ENCODE peak calls at places on chromosomes 6 and 20, in six cellular contexts. One of them, this sample, is unnamed. For H3K9me3, the result is how much of the 10 kb centered on the place peaks cover.

GRCh38 chr6:151349651-151350270 is 41.6 kb downstream of the ZBTB2 start:
- DNase-seq in HepG2: no peak
- DNase-seq in HCT116: no peak
- DNase-seq in H1: no peak
- DNase-seq in K562: no peak
- DNase-seq in GM12878: no peak
- DNase-seq in this sample: no peak

GRCh38 chr6:28648035-28648877 is 122.6 kb downstream of the GPX5 start:
- DNase-seq in HepG2: peak
- DNase-seq in HCT116: peak
- DNase-seq in H1: peak
- DNase-seq in K562: peak
- DNase-seq in GM12878: peak
- DNase-seq in this sample: peak

GRCh38 chr6:54493138-54493537 is 184.9 kb downstream of the TINAG start:
- DNase-seq in HepG2: no peak
- DNase-seq in HCT116: peak
- DNase-seq in H1: no peak
- DNase-seq in K562: no peak
- DNase-seq in GM12878: no peak
- DNase-seq in this sample: no peak

GRCh38 chr20:61630240-61630650 is 378.2 kb downstream of the CDH4 start:
- DNase-seq in HepG2: no peak
- DNase-seq in HCT116: no peak
- DNase-seq in H1: no peak
- DNase-seq in K562: no peak
- DNase-seq in GM12878: no peak
- DNase-seq in this sample: no peak

GRCh38 chr6:12150812-12151432 is 138.8 kb downstream of the HIVEP1 start:
- DNase-seq in HepG2: peak
- DNase-seq in HCT116: peak
- DNase-seq in H1: no peak
- DNase-seq in K562: peak
- DNase-seq in GM12878: no peak
- DNase-seq in this sample: peak

GRCh38 chr20:2873747-2874041 is 413 bp downstream of the PTPRA start:
- DNase-seq in HepG2: peak
- DNase-seq in HCT116: no peak
- DNase-seq in H1: no peak
- DNase-seq in K562: peak
- DNase-seq in GM12878: no peak
- DNase-seq in this sample: no peak

GRCh38 chr6:162442675-162443074 is 284.9 kb downstream of the PRKN start:
- DNase-seq in HepG2: peak
- DNase-seq in HCT116: no peak
- DNase-seq in H1: peak
- DNase-seq in K562: no peak
- DNase-seq in GM12878: no peak
- DNase-seq in this sample: no peak

GRCh38 chr20:44586289-44586911 is 4.0 kb downstream of the PKIG start:
- DNase-seq in HepG2: no peak
- DNase-seq in HCT116: no peak
- DNase-seq in H1: no peak
- DNase-seq in K562: no peak
- DNase-seq in GM12878: peak
- DNase-seq in this sample: no peak

GRCh38 chr6:146915671-146916127 is 288.5 kb upstream of the STXBP5 start:
- DNase-seq in HepG2: no peak
- DNase-seq in HCT116: no peak
- DNase-seq in H1: no peak
- DNase-seq in K562: no peak
- DNase-seq in GM12878: no peak
- DNase-seq in this sample: no peak

GRCh38 chr20:45036044-45036755 is 64.7 kb downstream of the KCNS1 start:
- DNase-seq in HepG2: peak
- DNase-seq in HCT116: peak
- DNase-seq in H1: no peak
- DNase-seq in K562: no peak
- DNase-seq in GM12878: no peak
- DNase-seq in this sample: no peak

GRCh38 chr6:149696904-149697303 is 21.0 kb downstream of the LATS1 start:
- DNase-seq in HepG2: no peak
- DNase-seq in HCT116: no peak
- DNase-seq in H1: no peak
- DNase-seq in K562: no peak
- DNase-seq in GM12878: no peak
- DNase-seq in this sample: no peak

GRCh38 chr6:77038801-77039200 is 424.5 kb downstream of the HTR1B start:
- DNase-seq in HepG2: no peak
- DNase-seq in HCT116: no peak
- DNase-seq in H1: no peak
- DNase-seq in K562: no peak
- DNase-seq in GM12878: no peak
- DNase-seq in this sample: no peak

GRCh38 chr20:23157741-23158140 is 71.6 kb upstream of the CD93 start:
- DNase-seq in HepG2: no peak
- DNase-seq in HCT116: no peak
- DNase-seq in H1: no peak
- DNase-seq in K562: no peak
- DNase-seq in GM12878: no peak
- DNase-seq in this sample: no peak

GRCh38 chr20:48818031-48818370 is 9.8 kb downstream of the PREX1 start:
- DNase-seq in HepG2: no peak
- DNase-seq in HCT116: no peak
- DNase-seq in H1: no peak
- DNase-seq in K562: no peak
- DNase-seq in GM12878: no peak
- DNase-seq in this sample: no peak

GRCh38 chr6:113697642-113698410 is 159.3 kb upstream of the MARCKS start:
- DNase-seq in HepG2: no peak
- DNase-seq in HCT116: no peak
- DNase-seq in H1: no peak
- DNase-seq in K562: no peak
- DNase-seq in GM12878: no peak
- DNase-seq in this sample: no peak

GRCh38 chr6:116011520-116011919 is 49.2 kb downstream of the FRK start:
- DNase-seq in HepG2: no peak
- DNase-seq in HCT116: peak
- DNase-seq in H1: no peak
- DNase-seq in K562: no peak
- DNase-seq in GM12878: peak
- DNase-seq in this sample: no peak

GRCh38 chr6:111238464-111239119 is 151.3 kb downstream of the SLC16A10 start:
- DNase-seq in HepG2: no peak
- DNase-seq in HCT116: no peak
- DNase-seq in H1: no peak
- DNase-seq in K562: no peak
- DNase-seq in GM12878: no peak
- DNase-seq in this sample: no peak

GRCh38 chr6:74863968-74864367 is 341.9 kb downstream of the COL12A1 start:
- DNase-seq in HepG2: no peak
- DNase-seq in HCT116: no peak
- DNase-seq in H1: no peak
- DNase-seq in K562: no peak
- DNase-seq in GM12878: no peak
- DNase-seq in this sample: no peak

GRCh38 chr6:155313602-155314091 is 637 bp downstream of the TFB1M start:
- DNase-seq in HepG2: peak
- DNase-seq in HCT116: no peak
- DNase-seq in H1: no peak
- DNase-seq in K562: no peak
- DNase-seq in GM12878: no peak
- DNase-seq in this sample: no peak

GRCh38 chr6:22236626-22237414 is 60.0 kb downstream of the PRL start:
- DNase-seq in HepG2: no peak
- DNase-seq in HCT116: no peak
- DNase-seq in H1: no peak
- DNase-seq in K562: no peak
- DNase-seq in GM12878: no peak
- DNase-seq in this sample: no peak

GRCh38 chr6:11043552-11043960 is 549 bp downstream of the ELOVL2 start:
- DNase-seq in HepG2: no peak
- DNase-seq in HCT116: no peak
- DNase-seq in H1: no peak
- DNase-seq in K562: no peak
- DNase-seq in GM12878: no peak
- DNase-seq in this sample: no peak

GRCh38 chr6:143940011-143940597 is 68.0 kb downstream of the PLAGL1 start:
- DNase-seq in HepG2: peak
- DNase-seq in HCT116: peak
- DNase-seq in H1: no peak
- DNase-seq in K562: peak
- DNase-seq in GM12878: peak
- DNase-seq in this sample: no peak

GRCh38 chr6:4426916-4427315 is 291.5 kb upstream of the ECI2 start:
- DNase-seq in HepG2: no peak
- DNase-seq in HCT116: no peak
- DNase-seq in H1: no peak
- DNase-seq in K562: no peak
- DNase-seq in GM12878: no peak
- DNase-seq in this sample: no peak

GRCh38 chr6:70673054-70673453 is 5.4 kb downstream of the SMAP1 start:
- DNase-seq in HepG2: peak
- DNase-seq in HCT116: no peak
- DNase-seq in H1: no peak
- DNase-seq in K562: no peak
- DNase-seq in GM12878: no peak
- DNase-seq in this sample: no peak

GRCh38 chr6:70672549-70672948 is 4.9 kb downstream of the SMAP1 start:
- DNase-seq in HepG2: no peak
- DNase-seq in HCT116: no peak
- DNase-seq in H1: no peak
- DNase-seq in K562: no peak
- DNase-seq in GM12878: no peak
- DNase-seq in this sample: no peak

GRCh38 chr6:70675822-70676221 is 8.1 kb downstream of the SMAP1 start:
- DNase-seq in HepG2: no peak
- DNase-seq in HCT116: no peak
- DNase-seq in H1: no peak
- DNase-seq in K562: no peak
- DNase-seq in GM12878: no peak
- DNase-seq in this sample: no peak

GRCh38 chr6:70676821-70677220 is 9.1 kb downstream of the SMAP1 start:
- DNase-seq in HepG2: no peak
- DNase-seq in HCT116: no peak
- DNase-seq in H1: no peak
- DNase-seq in K562: no peak
- DNase-seq in GM12878: no peak
- DNase-seq in this sample: no peak

GRCh38 chr6:70673601-70674000 is 5.9 kb downstream of the SMAP1 start:
- DNase-seq in HepG2: no peak
- DNase-seq in HCT116: no peak
- DNase-seq in H1: peak
- DNase-seq in K562: peak
- DNase-seq in GM12878: no peak
- DNase-seq in this sample: no peak
- TF ChIP-seq ZNF274 in HepG2: no peak
- TF ChIP-seq ZNF274 in HCT116: no peak
- TF ChIP-seq ZNF274 in H1: no peak
- TF ChIP-seq ZNF274 in K562: no peak
- TF ChIP-seq ZNF274 in GM12878: no peak
- TF ChIP-seq ZNF274 in this sample: no peak

DNA sequence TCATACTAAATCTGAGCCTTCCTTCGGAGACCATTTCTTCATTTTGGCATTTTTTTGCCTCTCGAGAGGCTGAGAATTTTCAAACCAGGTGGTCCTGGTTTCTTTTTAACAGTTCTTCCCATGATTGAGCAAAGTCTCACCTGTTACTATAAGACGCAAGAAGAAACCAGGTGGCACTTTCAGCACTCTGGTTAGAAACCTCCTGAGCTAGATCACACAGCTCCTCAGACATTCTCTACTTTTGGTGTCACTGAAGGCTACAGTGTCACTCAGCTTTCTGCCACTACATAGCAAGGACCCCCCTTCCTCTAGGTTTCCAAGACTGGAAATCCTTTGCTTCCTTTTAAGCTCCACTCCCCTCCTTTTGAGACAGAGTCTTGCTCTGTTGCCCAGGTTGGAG is 7.3 kb downstream of the IFNGR1 start:
- DNase-seq in HepG2: no peak
- DNase-seq in HCT116: no peak
- DNase-seq in H1: no peak
- DNase-seq in K562: no peak
- DNase-seq in GM12878: no peak
- DNase-seq in this sample: no peak
- H3K9me3 ChIP-seq in HepG2: under half
- H3K9me3 ChIP-seq in HCT116: under half
- H3K9me3 ChIP-seq in H1: under half
- H3K9me3 ChIP-seq in K562: under half
- H3K9me3 ChIP-seq in GM12878: under half
- H3K9me3 ChIP-seq in this sample: under half

DNA sequence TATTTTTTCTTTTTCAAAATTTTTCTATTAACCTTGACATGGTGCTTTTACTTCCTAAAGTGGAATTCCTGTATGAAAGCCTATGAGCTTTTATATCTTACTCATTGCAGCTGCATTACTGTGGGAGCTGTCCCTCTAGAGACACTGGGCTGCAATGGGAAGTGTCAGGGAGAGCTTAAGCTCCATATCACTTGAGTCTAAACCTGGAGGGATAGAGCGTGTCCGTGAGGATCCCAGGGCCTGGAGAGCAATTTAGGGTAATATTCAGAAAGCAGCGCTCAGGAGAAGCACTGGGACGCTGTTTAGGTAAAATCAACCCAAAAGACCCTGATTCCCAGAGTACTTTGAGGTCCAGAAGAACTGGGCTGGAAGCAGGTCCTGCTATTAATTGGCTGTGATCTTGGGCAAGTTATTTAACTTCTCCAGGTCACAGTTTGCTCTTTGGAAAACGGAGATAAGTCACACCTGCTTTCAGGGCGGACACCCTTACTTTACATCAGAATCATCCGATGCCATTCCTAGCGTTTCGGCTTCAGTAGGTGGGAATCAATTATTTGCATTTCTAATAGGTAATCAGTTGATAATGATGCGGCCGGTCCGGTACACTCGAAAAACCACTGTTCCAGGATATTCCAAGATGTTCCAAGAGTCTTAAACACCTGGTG is 628 bp upstream of the ERGIC3 start:
- DNase-seq in HepG2: no peak
- DNase-seq in HCT116: no peak
- DNase-seq in H1: no peak
- DNase-seq in K562: no peak
- DNase-seq in GM12878: no peak
- DNase-seq in this sample: no peak
- TF ChIP-seq ZNF274 in HepG2: no peak
- TF ChIP-seq ZNF274 in HCT116: no peak
- TF ChIP-seq ZNF274 in H1: no peak
- TF ChIP-seq ZNF274 in K562: no peak
- TF ChIP-seq ZNF274 in GM12878: no peak
- TF ChIP-seq ZNF274 in this sample: no peak

DNA sequence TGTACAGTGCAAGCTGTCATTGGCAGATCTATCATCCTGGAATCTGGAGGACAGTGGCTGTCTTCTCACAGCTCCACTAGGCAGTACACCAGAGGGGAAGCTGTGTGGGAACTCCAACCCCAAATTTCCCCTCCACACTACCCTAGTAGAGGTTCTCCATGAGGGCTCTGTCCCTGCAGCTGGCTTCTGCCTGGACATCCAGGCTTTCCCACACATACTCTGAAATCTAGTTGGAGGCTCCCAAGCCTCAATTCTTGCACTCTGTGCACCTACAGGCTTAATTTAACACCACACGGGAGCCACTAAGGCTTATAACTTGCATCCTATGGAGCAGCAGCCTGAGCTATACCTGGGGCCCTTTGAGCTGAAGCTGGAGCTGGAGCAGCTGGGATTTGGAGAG is 43.0 kb upstream of the TRIM39 start:
- DNase-seq in HepG2: no peak
- DNase-seq in HCT116: no peak
- DNase-seq in H1: no peak
- DNase-seq in K562: no peak
- DNase-seq in GM12878: no peak
- DNase-seq in this sample: no peak
- H3K9me3 ChIP-seq in HepG2: half or more
- H3K9me3 ChIP-seq in HCT116: under half
- H3K9me3 ChIP-seq in H1: half or more
- H3K9me3 ChIP-seq in K562: under half
- H3K9me3 ChIP-seq in GM12878: under half
- H3K9me3 ChIP-seq in this sample: half or more